ENCODE peak calls at places on chromosome 6, in nine cellular contexts. One of them, this sample, is unnamed.

GRCh38 chr6:154815938-154816820 is 83.0 kb downstream of the SCAF8 start:
- DNase-seq in hepatocyte: no peak
- DNase-seq in non-pigmented ciliary epithelial cell: peak; percentile 49
- DNase-seq in HS-27A: no peak
- DNase-seq in left ventricle myocardium superior: no peak
- DNase-seq in NCI-H82: no peak
- DNase-seq in AG10803: peak; percentile 65
- DNase-seq in lower leg skin: no peak
- DNase-seq in choroid plexus epithelial cell: peak; percentile 60
- DNase-seq in this sample: peak; percentile 51

GRCh38 chr6:44053760-44054556 is 73.3 kb downstream of the MRPL14 start:
- DNase-seq in hepatocyte: no peak
- DNase-seq in non-pigmented ciliary epithelial cell: no peak
- DNase-seq in HS-27A: no peak
- DNase-seq in left ventricle myocardium superior: peak; percentile 23
- DNase-seq in NCI-H82: no peak
- DNase-seq in AG10803: peak; percentile 91
- DNase-seq in lower leg skin: no peak
- DNase-seq in choroid plexus epithelial cell: no peak
- DNase-seq in this sample: peak; percentile 78

GRCh38 chr6:90111387-90111786 is 185.3 kb downstream of the BACH2 start:
- DNase-seq in hepatocyte: no peak
- DNase-seq in non-pigmented ciliary epithelial cell: no peak
- DNase-seq in HS-27A: no peak
- DNase-seq in left ventricle myocardium superior: no peak
- DNase-seq in NCI-H82: no peak
- DNase-seq in AG10803: no peak
- DNase-seq in lower leg skin: no peak
- DNase-seq in choroid plexus epithelial cell: no peak
- DNase-seq in this sample: no peak

GRCh38 chr6:41589223-41589622 is 43.0 kb downstream of the FOXP4 start:
- DNase-seq in hepatocyte: no peak
- DNase-seq in non-pigmented ciliary epithelial cell: no peak
- DNase-seq in HS-27A: no peak
- DNase-seq in left ventricle myocardium superior: peak; percentile 18
- DNase-seq in NCI-H82: no peak
- DNase-seq in AG10803: no peak
- DNase-seq in lower leg skin: no peak
- DNase-seq in choroid plexus epithelial cell: no peak
- DNase-seq in this sample: no peak

GRCh38 chr6:139325003-139325600 is 33.3 kb upstream of the TXLNB start:
- DNase-seq in hepatocyte: no peak
- DNase-seq in non-pigmented ciliary epithelial cell: no peak
- DNase-seq in HS-27A: no peak
- DNase-seq in left ventricle myocardium superior: no peak
- DNase-seq in NCI-H82: no peak
- DNase-seq in AG10803: no peak
- DNase-seq in lower leg skin: no peak
- DNase-seq in choroid plexus epithelial cell: no peak
- DNase-seq in this sample: no peak

GRCh38 chr6:83517500-83517899 is 5.2 kb downstream of the PRSS35 start:
- DNase-seq in hepatocyte: no peak
- DNase-seq in non-pigmented ciliary epithelial cell: no peak
- DNase-seq in HS-27A: no peak
- DNase-seq in left ventricle myocardium superior: no peak
- DNase-seq in NCI-H82: no peak
- DNase-seq in AG10803: no peak
- DNase-seq in lower leg skin: no peak
- DNase-seq in choroid plexus epithelial cell: no peak
- DNase-seq in this sample: no peak

GRCh38 chr6:76682842-76683241 is 610.4 kb upstream of the IMPG1 start:
- DNase-seq in hepatocyte: peak; percentile 10
- DNase-seq in non-pigmented ciliary epithelial cell: no peak
- DNase-seq in HS-27A: no peak
- DNase-seq in left ventricle myocardium superior: no peak
- DNase-seq in NCI-H82: peak; percentile 35
- DNase-seq in AG10803: no peak
- DNase-seq in lower leg skin: no peak
- DNase-seq in choroid plexus epithelial cell: peak; percentile 48
- DNase-seq in this sample: no peak

GRCh38 chr6:170224694-170225660 is 65.9 kb downstream of the DLL1 start:
- DNase-seq in hepatocyte: peak; percentile 56
- DNase-seq in non-pigmented ciliary epithelial cell: no peak
- DNase-seq in HS-27A: no peak
- DNase-seq in left ventricle myocardium superior: peak; percentile 25
- DNase-seq in NCI-H82: peak; percentile 70
- DNase-seq in AG10803: no peak
- DNase-seq in lower leg skin: peak; percentile 69
- DNase-seq in choroid plexus epithelial cell: peak; percentile 10
- DNase-seq in this sample: peak; percentile 72

GRCh38 chr6:157107915-157108651 is 215.2 kb downstream of the TMEM242 start:
- DNase-seq in hepatocyte: peak; percentile 59
- DNase-seq in non-pigmented ciliary epithelial cell: peak; percentile 86
- DNase-seq in HS-27A: peak; percentile 53
- DNase-seq in left ventricle myocardium superior: no peak
- DNase-seq in NCI-H82: no peak
- DNase-seq in AG10803: peak; percentile 88
- DNase-seq in lower leg skin: no peak
- DNase-seq in choroid plexus epithelial cell: peak; percentile 94
- DNase-seq in this sample: peak; percentile 96

This sample was measured in astrocyte.